ENCODE peak calls at places on chromosomes 7 and 10, in four cellular contexts. Q is RWPE1, X is heart right ventricle, I is pancreas. V is an unnamed sample.

GRCh38 chr10:73906524-73907447 is 4.1 kb upstream of the PLAU start:
- DNase-seq in Q (peak), X (peak), I (no peak), V (no peak)

GRCh38 chr7:76380623-76380966 is 21.8 kb upstream of the YWHAG start:
- DNase-seq in Q (no peak), X (no peak), I (no peak), V (no peak)

GRCh38 chr7:7522421-7522820 is 13.3 kb downstream of the COL28A1 start:
- DNase-seq in Q (no peak), X (no peak), I (no peak), V (no peak)

GRCh38 chr7:149217570-149217969 is 21.9 kb upstream of the ZNF212 start:
- DNase-seq in Q (no peak), X (no peak), I (no peak), V (no peak)

GRCh38 chr10:34908472-34908871 is 93.4 kb upstream of the PARD3 start:
- DNase-seq in Q (no peak), X (no peak), I (no peak), V (no peak)

GRCh38 chr7:24828871-24829661 is 71.8 kb upstream of the GSDME start:
- DNase-seq in Q (no peak), X (no peak), I (no peak), V (no peak)

GRCh38 chr10:14500172-14500765 is 169.5 kb upstream of the FRMD4A start:
- DNase-seq in Q (no peak), X (no peak), I (no peak), V (no peak)

GRCh38 chr7:28726563-28726962 is 231.6 kb downstream of the TRIL start:
- DNase-seq in Q (no peak), X (no peak), I (no peak), V (no peak)

GRCh38 chr10:113020838-113021237 is 70.8 kb downstream of the TCF7L2 start:
- DNase-seq in Q (no peak), X (no peak), I (no peak), V (no peak)

GRCh38 chr10:51427758-51428157 is 271.6 kb downstream of the CSTF2T start:
- DNase-seq in Q (no peak), X (no peak), I (no peak), V (no peak)
- H3K27ac ChIP-seq in Q (no peak), X (no peak), I (no peak), V (no peak)

GRCh38 chr7:90211391-90212148 is at the start of gene STEAP2:
- DNase-seq in Q (peak), X (peak), I (peak), V (peak)

GRCh38 chr7:90216771-90217170 is 5.2 kb downstream of the STEAP2 start:
- DNase-seq in Q (no peak), X (no peak), I (no peak), V (no peak)

GRCh38 chr7:90212149-90212495 is 582 bp downstream of the STEAP2 start:
- DNase-seq in Q (peak), X (no peak), I (no peak), V (no peak)

GRCh38 chr7:90213521-90213920 is 2.0 kb downstream of the STEAP2 start:
- DNase-seq in Q (no peak), X (no peak), I (no peak), V (no peak)

DNA sequence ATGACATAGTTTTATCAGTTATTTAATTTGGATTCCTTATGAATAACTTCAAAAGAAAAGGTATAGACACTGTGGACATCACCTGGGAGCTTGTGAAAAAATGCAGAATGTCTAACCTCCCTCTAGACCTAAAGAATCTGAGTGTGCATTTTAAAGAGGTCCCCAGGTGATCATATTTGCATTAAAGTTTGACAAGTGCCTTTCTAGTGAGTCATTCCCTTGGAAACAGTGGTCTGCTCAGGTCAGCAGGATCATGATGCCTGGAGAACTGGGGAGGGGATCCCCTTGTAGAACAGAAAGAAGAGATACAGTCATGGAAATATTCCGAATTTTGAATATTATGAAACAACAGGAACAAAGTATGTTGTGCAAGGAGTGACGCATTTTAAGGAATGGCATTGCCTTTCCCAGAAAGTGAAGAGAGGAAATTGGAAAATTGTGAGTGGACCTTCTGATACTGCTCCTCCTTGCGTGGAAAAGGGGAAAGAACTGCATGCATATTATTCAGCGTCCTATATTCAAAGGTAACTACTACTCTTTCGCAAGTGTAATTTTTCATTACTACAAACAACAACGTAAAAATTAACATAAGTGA is 4.6 kb downstream of the STEAP2 start:
- DNase-seq in Q (no peak), X (no peak), I (no peak), V (no peak)
- H3K27ac ChIP-seq in Q (no peak), X (no peak), I (no peak), V (no peak)

GRCh38 chr10:43903451-43903850 is 254.8 kb upstream of the ZNF32 start:
- DNase-seq in Q (no peak), X (no peak), I (no peak), V (no peak)
- H3K27ac ChIP-seq in Q (no peak), X (no peak), I (no peak), V (no peak)

DNA sequence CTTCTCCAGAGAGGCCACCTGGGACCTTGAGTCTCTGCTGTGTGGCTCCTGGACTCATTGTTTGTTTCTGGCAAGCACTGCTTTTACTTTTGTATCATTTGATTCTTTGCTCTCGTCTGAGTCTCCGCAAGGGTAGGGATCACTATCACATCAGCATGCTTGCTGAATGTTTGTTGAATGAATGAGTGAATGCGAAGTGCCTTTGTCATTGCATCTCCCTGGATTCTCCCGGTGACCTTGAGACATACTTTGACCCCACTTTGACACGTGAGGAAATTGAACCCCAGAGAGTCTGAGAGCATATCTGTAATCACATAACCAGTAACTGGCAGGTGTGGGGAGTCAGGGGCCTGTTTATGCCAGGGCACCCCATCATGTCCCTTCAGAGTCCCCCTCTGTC is 92.8 kb downstream of the ZMIZ1 start:
- DNase-seq in Q (no peak), X (no peak), I (no peak), V (no peak)
- H3K27ac ChIP-seq in Q (peak), X (peak), I (no peak), V (no peak)